ENCODE peak calls at places on chromosomes 4 and X, in four cellular contexts. One of them, this sample, is unnamed. For H3K36me3, the result is how much of the 10 kb centered on the place peaks cover.

GRCh38 chrX:32937043-32937442 is 274.3 kb downstream of the DMD start:
- DNase-seq in GM12878: no peak
- DNase-seq in IMR-90: no peak
- DNase-seq in K562: no peak
- DNase-seq in this sample: no peak

GRCh38 chr4:113502476-113502875 is 259.1 kb downstream of the CAMK2D start:
- DNase-seq in IMR-90: peak
- DNase-seq in K562: no peak
- DNase-seq in GM12878: no peak
- DNase-seq in this sample: no peak

GRCh38 chrX:150489359-150490015 is 78.9 kb upstream of the MTM1 start:
- DNase-seq in IMR-90: no peak
- DNase-seq in GM12878: no peak
- DNase-seq in K562: no peak
- DNase-seq in this sample: no peak

GRCh38 chr4:16418814-16419213 is 192.5 kb upstream of the TAPT1 start:
- DNase-seq in GM12878: no peak
- DNase-seq in K562: no peak
- DNase-seq in IMR-90: peak
- DNase-seq in this sample: peak

GRCh38 chr4:14254252-14254651 is 626.7 kb upstream of the BOD1L1 start:
- DNase-seq in IMR-90: peak
- DNase-seq in GM12878: no peak
- DNase-seq in K562: no peak
- DNase-seq in this sample: peak

GRCh38 chrX:129875669-129876068 is 30.3 kb upstream of the UTP14A start:
- DNase-seq in GM12878: no peak
- DNase-seq in IMR-90: peak
- DNase-seq in K562: no peak
- DNase-seq in this sample: no peak

GRCh38 chr4:42609051-42609450 is 47.9 kb downstream of the ATP8A1 start:
- DNase-seq in GM12878: no peak
- DNase-seq in IMR-90: no peak
- DNase-seq in K562: no peak
- DNase-seq in this sample: no peak

GRCh38 chr4:86416081-86416480 is 56.2 kb upstream of the MAPK10 start:
- DNase-seq in GM12878: no peak
- DNase-seq in IMR-90: peak
- DNase-seq in K562: no peak
- DNase-seq in this sample: no peak

GRCh38 chr4:102791318-102791835 is 30.6 kb upstream of the MANBA start:
- DNase-seq in K562: no peak
- DNase-seq in IMR-90: no peak
- DNase-seq in GM12878: no peak
- DNase-seq in this sample: no peak

GRCh38 chr4:39526283-39526682 is 956 bp downstream of the UGDH start:
- DNase-seq in GM12878: no peak
- DNase-seq in IMR-90: no peak
- DNase-seq in K562: peak
- DNase-seq in this sample: no peak

GRCh38 chrX:51954592-51954991 is 61.2 kb downstream of the MAGED1 start:
- DNase-seq in K562: no peak
- DNase-seq in IMR-90: no peak
- DNase-seq in GM12878: no peak
- DNase-seq in this sample: no peak

DNA sequence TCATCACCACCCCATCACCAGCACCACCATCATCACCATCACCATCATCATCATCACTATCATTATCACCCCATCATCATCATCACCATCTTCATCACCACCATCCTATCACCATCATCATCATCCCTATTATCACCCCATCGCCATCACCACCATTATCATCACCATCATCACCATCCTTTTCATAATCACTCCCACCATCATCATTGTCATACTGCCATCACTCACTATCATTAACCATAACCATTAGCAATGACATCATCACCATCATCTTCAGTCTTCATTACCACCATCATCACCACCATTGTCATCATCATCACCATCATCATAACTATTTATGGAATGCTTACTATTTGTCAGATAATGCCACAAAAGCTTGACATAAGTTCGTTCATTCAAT is 35.7 kb downstream of the CRMP1 start:
- DNase-seq in IMR-90: no peak
- DNase-seq in GM12878: no peak
- DNase-seq in K562: no peak
- DNase-seq in this sample: no peak
- H3K36me3 ChIP-seq in IMR-90: under half
- H3K36me3 ChIP-seq in GM12878: under half
- H3K36me3 ChIP-seq in K562: under half
- H3K36me3 ChIP-seq in this sample: under half

GRCh38 chr4:122976111-122976510 is 53.7 kb upstream of the NUDT6 start:
- DNase-seq in K562: no peak
- DNase-seq in GM12878: no peak
- DNase-seq in IMR-90: no peak
- DNase-seq in this sample: no peak
- TF ChIP-seq FOS in K562: no peak
- TF ChIP-seq FOS in GM12878: no peak
- TF ChIP-seq FOS in IMR-90: no peak
- TF ChIP-seq FOS in this sample: no peak

DNA sequence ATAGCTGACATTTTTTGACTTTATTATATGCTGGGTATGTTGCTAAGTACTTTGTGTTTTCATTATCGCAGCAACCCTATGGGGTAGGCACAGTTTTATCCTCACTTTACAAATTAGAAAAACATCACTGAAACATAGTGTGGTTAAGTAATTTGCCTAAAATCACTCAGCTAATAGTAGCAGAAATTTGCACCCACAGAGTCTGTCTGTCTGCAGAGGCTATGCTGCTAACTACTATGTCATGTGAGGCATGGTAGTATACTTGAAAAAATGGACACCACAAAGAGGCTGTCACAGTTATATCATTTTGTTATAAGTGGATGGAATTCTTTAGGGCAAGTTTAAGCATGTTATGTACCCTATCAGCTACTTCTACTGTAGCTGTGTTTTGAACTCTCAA is 69.0 kb downstream of the STAG2 start:
- DNase-seq in K562: no peak
- DNase-seq in GM12878: peak
- DNase-seq in IMR-90: no peak
- DNase-seq in this sample: no peak
- H3K36me3 ChIP-seq in K562: half or more
- H3K36me3 ChIP-seq in GM12878: under half
- H3K36me3 ChIP-seq in IMR-90: under half
- H3K36me3 ChIP-seq in this sample: under half

DNA sequence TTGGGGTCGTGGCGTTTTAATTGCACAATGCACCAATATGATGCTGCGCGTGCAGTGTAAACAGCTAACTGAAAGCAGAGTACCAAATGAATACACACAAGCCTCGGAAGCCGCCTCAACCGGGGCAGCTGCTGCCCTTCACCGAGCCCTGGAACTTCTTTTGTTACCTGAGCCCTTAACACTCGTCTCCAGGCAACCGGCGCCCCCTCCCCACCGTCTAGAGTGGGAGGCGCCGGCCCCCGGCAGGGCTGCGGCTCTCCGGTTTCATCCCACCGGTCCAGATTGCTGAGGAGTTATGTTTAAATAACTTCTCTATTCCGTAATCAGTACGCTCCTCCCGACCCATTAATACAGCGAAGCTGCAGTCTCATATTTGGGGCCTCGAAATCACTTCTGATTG is 173.2 kb upstream of the TBL1X start:
- DNase-seq in K562: no peak
- DNase-seq in GM12878: no peak
- DNase-seq in IMR-90: no peak
- DNase-seq in this sample: no peak
- TF ChIP-seq FOS in K562: no peak
- TF ChIP-seq FOS in GM12878: no peak
- TF ChIP-seq FOS in IMR-90: no peak
- TF ChIP-seq FOS in this sample: no peak

GRCh38 chr4:145760961-145761929 is 81.3 kb downstream of the C4orf51 start:
- DNase-seq in IMR-90: no peak
- DNase-seq in GM12878: no peak
- DNase-seq in K562: no peak
- DNase-seq in this sample: no peak
- H3K36me3 ChIP-seq in IMR-90: under half
- H3K36me3 ChIP-seq in GM12878: under half
- H3K36me3 ChIP-seq in K562: under half
- H3K36me3 ChIP-seq in this sample: under half

GRCh38 chrX:102599950-102600579 is 750 bp downstream of the ARMCX5 start:
- DNase-seq in K562: peak
- DNase-seq in IMR-90: peak
- DNase-seq in GM12878: no peak
- DNase-seq in this sample: peak
- TF ChIP-seq FOS in K562: no peak
- TF ChIP-seq FOS in IMR-90: no peak
- TF ChIP-seq FOS in GM12878: no peak
- TF ChIP-seq FOS in this sample: no peak

GRCh38 chr4:3189459-3189858 is 59.5 kb upstream of the MSANTD1 start:
- DNase-seq in IMR-90: no peak
- DNase-seq in K562: no peak
- DNase-seq in GM12878: no peak
- DNase-seq in this sample: no peak

GRCh38 chr4:3192188-3192587 is 56.8 kb upstream of the MSANTD1 start:
- DNase-seq in GM12878: no peak
- DNase-seq in K562: no peak
- DNase-seq in IMR-90: no peak
- DNase-seq in this sample: no peak

GRCh38 chr4:3192827-3193226 is 56.1 kb upstream of the MSANTD1 start:
- DNase-seq in K562: no peak
- DNase-seq in IMR-90: no peak
- DNase-seq in GM12878: no peak
- DNase-seq in this sample: no peak

GRCh38 chr4:3188118-3188517 is 60.8 kb upstream of the MSANTD1 start:
- DNase-seq in IMR-90: no peak
- DNase-seq in K562: no peak
- DNase-seq in GM12878: no peak
- DNase-seq in this sample: no peak

DNA sequence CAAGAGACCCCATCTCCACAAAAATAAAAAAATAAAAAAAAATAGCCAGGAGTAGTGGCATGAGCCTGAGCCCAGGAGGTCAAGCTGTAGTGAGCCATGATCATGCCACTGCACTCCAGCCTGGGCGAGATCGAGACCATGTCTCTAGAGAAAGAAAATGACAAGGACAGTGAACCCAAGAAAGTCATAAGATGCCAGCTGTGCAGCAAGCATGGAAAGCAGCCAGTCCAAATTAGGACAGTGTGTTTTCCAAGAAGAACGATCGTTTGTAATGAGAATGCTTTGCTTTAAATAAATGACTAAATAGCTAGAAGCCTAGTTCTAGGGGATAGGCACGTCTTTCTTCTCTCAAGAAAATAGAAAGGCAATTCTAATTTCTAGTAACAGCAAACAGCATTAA is 58.4 kb upstream of the MSANTD1 start:
- DNase-seq in K562: no peak
- DNase-seq in IMR-90: no peak
- DNase-seq in GM12878: no peak
- DNase-seq in this sample: no peak
- H3K36me3 ChIP-seq in K562: under half
- H3K36me3 ChIP-seq in IMR-90: under half
- H3K36me3 ChIP-seq in GM12878: under half
- H3K36me3 ChIP-seq in this sample: under half

This sample was measured in endothelial cell of umbilical vein.